ENCODE peak calls at places on chromosomes 2 and 18, in ten cellular contexts. One of them, this sample, is unnamed.

GRCh38 chr2:171523339-171523931 is 1.2 kb downstream of the CYBRD1 start:
- DNase-seq in activated naive CD4-positive, alpha-beta T cell treated with Interleukin-2 at 50 U/mL for 16 hours: peak
- DNase-seq in MCF 10A: peak
- DNase-seq in posterior vena cava: peak
- DNase-seq in AG09309: no peak
- DNase-seq in CD8-positive, alpha-beta memory T cell: no peak
- DNase-seq in HTR-8/SVneo: peak
- DNase-seq in tibial artery: peak
- DNase-seq in EL: peak
- DNase-seq in NCI-H345: no peak
- DNase-seq in this sample: peak

GRCh38 chr2:70896765-70897202 is 38.9 kb upstream of the ATP6V1B1 start:
- DNase-seq in activated naive CD4-positive, alpha-beta T cell treated with Interleukin-2 at 50 U/mL for 16 hours: no peak
- DNase-seq in MCF 10A: no peak
- DNase-seq in posterior vena cava: no peak
- DNase-seq in AG09309: no peak
- DNase-seq in CD8-positive, alpha-beta memory T cell: no peak
- DNase-seq in HTR-8/SVneo: no peak
- DNase-seq in tibial artery: no peak
- DNase-seq in EL: no peak
- DNase-seq in NCI-H345: no peak
- DNase-seq in this sample: no peak

GRCh38 chr2:102788880-102789250 is 27.0 kb downstream of the TMEM182 start:
- DNase-seq in activated naive CD4-positive, alpha-beta T cell treated with Interleukin-2 at 50 U/mL for 16 hours: no peak
- DNase-seq in MCF 10A: no peak
- DNase-seq in posterior vena cava: no peak
- DNase-seq in AG09309: no peak
- DNase-seq in CD8-positive, alpha-beta memory T cell: no peak
- DNase-seq in HTR-8/SVneo: no peak
- DNase-seq in tibial artery: no peak
- DNase-seq in EL: no peak
- DNase-seq in NCI-H345: no peak
- DNase-seq in this sample: no peak

GRCh38 chr2:129443235-129443884 is 536.1 kb upstream of the RAB6C start:
- DNase-seq in activated naive CD4-positive, alpha-beta T cell treated with Interleukin-2 at 50 U/mL for 16 hours: no peak
- DNase-seq in MCF 10A: no peak
- DNase-seq in posterior vena cava: no peak
- DNase-seq in AG09309: no peak
- DNase-seq in CD8-positive, alpha-beta memory T cell: no peak
- DNase-seq in HTR-8/SVneo: no peak
- DNase-seq in tibial artery: no peak
- DNase-seq in EL: no peak
- DNase-seq in NCI-H345: no peak
- DNase-seq in this sample: no peak

GRCh38 chr18:14947482-14948162 is 199.7 kb downstream of the ANKRD30B start:
- DNase-seq in activated naive CD4-positive, alpha-beta T cell treated with Interleukin-2 at 50 U/mL for 16 hours: no peak
- DNase-seq in MCF 10A: no peak
- DNase-seq in posterior vena cava: peak
- DNase-seq in AG09309: no peak
- DNase-seq in CD8-positive, alpha-beta memory T cell: no peak
- DNase-seq in HTR-8/SVneo: no peak
- DNase-seq in tibial artery: no peak
- DNase-seq in EL: no peak
- DNase-seq in NCI-H345: no peak
- DNase-seq in this sample: no peak

GRCh38 chr2:96895709-96896651 is 26.1 kb upstream of the SEMA4C start:
- DNase-seq in activated naive CD4-positive, alpha-beta T cell treated with Interleukin-2 at 50 U/mL for 16 hours: peak
- DNase-seq in MCF 10A: peak
- DNase-seq in posterior vena cava: no peak
- DNase-seq in AG09309: no peak
- DNase-seq in CD8-positive, alpha-beta memory T cell: no peak
- DNase-seq in HTR-8/SVneo: no peak
- DNase-seq in tibial artery: no peak
- DNase-seq in EL: no peak
- DNase-seq in NCI-H345: peak
- DNase-seq in this sample: no peak

GRCh38 chr2:172921538-172922236 is 154.0 kb upstream of the MAP3K20 start:
- DNase-seq in activated naive CD4-positive, alpha-beta T cell treated with Interleukin-2 at 50 U/mL for 16 hours: no peak
- DNase-seq in MCF 10A: peak
- DNase-seq in posterior vena cava: no peak
- DNase-seq in AG09309: peak
- DNase-seq in CD8-positive, alpha-beta memory T cell: no peak
- DNase-seq in HTR-8/SVneo: no peak
- DNase-seq in tibial artery: no peak
- DNase-seq in EL: peak
- DNase-seq in NCI-H345: no peak
- DNase-seq in this sample: no peak

GRCh38 chr2:8679567-8679826 is 2.4 kb upstream of the ID2 start:
- DNase-seq in activated naive CD4-positive, alpha-beta T cell treated with Interleukin-2 at 50 U/mL for 16 hours: no peak
- DNase-seq in MCF 10A: no peak
- DNase-seq in posterior vena cava: no peak
- DNase-seq in AG09309: no peak
- DNase-seq in CD8-positive, alpha-beta memory T cell: no peak
- DNase-seq in HTR-8/SVneo: no peak
- DNase-seq in tibial artery: no peak
- DNase-seq in EL: no peak
- DNase-seq in NCI-H345: no peak
- DNase-seq in this sample: no peak

GRCh38 chr2:183242937-183243336 is 118.7 kb downstream of the NUP35 start:
- DNase-seq in activated naive CD4-positive, alpha-beta T cell treated with Interleukin-2 at 50 U/mL for 16 hours: no peak
- DNase-seq in MCF 10A: peak
- DNase-seq in posterior vena cava: no peak
- DNase-seq in AG09309: no peak
- DNase-seq in CD8-positive, alpha-beta memory T cell: no peak
- DNase-seq in HTR-8/SVneo: no peak
- DNase-seq in tibial artery: no peak
- DNase-seq in EL: peak
- DNase-seq in NCI-H345: peak
- DNase-seq in this sample: no peak

GRCh38 chr2:189548686-189549439 is 31.7 kb downstream of the SLC40A1 start:
- DNase-seq in activated naive CD4-positive, alpha-beta T cell treated with Interleukin-2 at 50 U/mL for 16 hours: no peak
- DNase-seq in MCF 10A: peak
- DNase-seq in posterior vena cava: no peak
- DNase-seq in AG09309: no peak
- DNase-seq in CD8-positive, alpha-beta memory T cell: no peak
- DNase-seq in HTR-8/SVneo: no peak
- DNase-seq in tibial artery: no peak
- DNase-seq in EL: no peak
- DNase-seq in NCI-H345: no peak
- DNase-seq in this sample: no peak

GRCh38 chr18:76569644-76570415 is 74.8 kb upstream of the ZNF516 start:
- DNase-seq in activated naive CD4-positive, alpha-beta T cell treated with Interleukin-2 at 50 U/mL for 16 hours: no peak
- DNase-seq in MCF 10A: no peak
- DNase-seq in posterior vena cava: no peak
- DNase-seq in AG09309: no peak
- DNase-seq in CD8-positive, alpha-beta memory T cell: no peak
- DNase-seq in HTR-8/SVneo: no peak
- DNase-seq in tibial artery: no peak
- DNase-seq in EL: no peak
- DNase-seq in NCI-H345: no peak
- DNase-seq in this sample: no peak

GRCh38 chr2:160492401-160493226 is 993 bp downstream of the RBMS1 start:
- DNase-seq in activated naive CD4-positive, alpha-beta T cell treated with Interleukin-2 at 50 U/mL for 16 hours: peak
- DNase-seq in MCF 10A: peak
- DNase-seq in posterior vena cava: peak
- DNase-seq in AG09309: no peak
- DNase-seq in CD8-positive, alpha-beta memory T cell: peak
- DNase-seq in HTR-8/SVneo: peak
- DNase-seq in tibial artery: peak
- DNase-seq in EL: peak
- DNase-seq in NCI-H345: peak
- DNase-seq in this sample: no peak

GRCh38 chr2:65057391-65058052 is 1.3 kb downstream of the CEP68 start:
- DNase-seq in activated naive CD4-positive, alpha-beta T cell treated with Interleukin-2 at 50 U/mL for 16 hours: peak
- DNase-seq in MCF 10A: peak
- DNase-seq in posterior vena cava: no peak
- DNase-seq in AG09309: no peak
- DNase-seq in CD8-positive, alpha-beta memory T cell: peak
- DNase-seq in HTR-8/SVneo: no peak
- DNase-seq in tibial artery: no peak
- DNase-seq in EL: peak
- DNase-seq in NCI-H345: peak
- DNase-seq in this sample: no peak

GRCh38 chr2:200486529-200486928 is 23.3 kb downstream of the KCTD18 start:
- DNase-seq in activated naive CD4-positive, alpha-beta T cell treated with Interleukin-2 at 50 U/mL for 16 hours: no peak
- DNase-seq in MCF 10A: no peak
- DNase-seq in posterior vena cava: no peak
- DNase-seq in AG09309: no peak
- DNase-seq in CD8-positive, alpha-beta memory T cell: no peak
- DNase-seq in HTR-8/SVneo: no peak
- DNase-seq in tibial artery: no peak
- DNase-seq in EL: no peak
- DNase-seq in NCI-H345: no peak
- DNase-seq in this sample: no peak

GRCh38 chr18:55430026-55430425 is 158.0 kb downstream of the TCF4 start:
- DNase-seq in activated naive CD4-positive, alpha-beta T cell treated with Interleukin-2 at 50 U/mL for 16 hours: no peak
- DNase-seq in MCF 10A: no peak
- DNase-seq in posterior vena cava: no peak
- DNase-seq in AG09309: no peak
- DNase-seq in CD8-positive, alpha-beta memory T cell: no peak
- DNase-seq in HTR-8/SVneo: no peak
- DNase-seq in tibial artery: no peak
- DNase-seq in EL: no peak
- DNase-seq in NCI-H345: no peak
- DNase-seq in this sample: no peak

GRCh38 chr18:47794725-47795447 is 135.6 kb downstream of the SMAD2 start:
- DNase-seq in activated naive CD4-positive, alpha-beta T cell treated with Interleukin-2 at 50 U/mL for 16 hours: no peak
- DNase-seq in MCF 10A: no peak
- DNase-seq in posterior vena cava: no peak
- DNase-seq in AG09309: no peak
- DNase-seq in CD8-positive, alpha-beta memory T cell: no peak
- DNase-seq in HTR-8/SVneo: no peak
- DNase-seq in tibial artery: no peak
- DNase-seq in EL: no peak
- DNase-seq in NCI-H345: no peak
- DNase-seq in this sample: no peak

GRCh38 chr2:37664190-37664751 is 7.2 kb downstream of the CDC42EP3 start:
- DNase-seq in activated naive CD4-positive, alpha-beta T cell treated with Interleukin-2 at 50 U/mL for 16 hours: no peak
- DNase-seq in MCF 10A: no peak
- DNase-seq in posterior vena cava: no peak
- DNase-seq in AG09309: no peak
- DNase-seq in CD8-positive, alpha-beta memory T cell: no peak
- DNase-seq in HTR-8/SVneo: no peak
- DNase-seq in tibial artery: no peak
- DNase-seq in EL: no peak
- DNase-seq in NCI-H345: no peak
- DNase-seq in this sample: no peak

GRCh38 chr2:38666578-38666926 is 638 bp downstream of the GALM start:
- DNase-seq in activated naive CD4-positive, alpha-beta T cell treated with Interleukin-2 at 50 U/mL for 16 hours: peak
- DNase-seq in MCF 10A: no peak
- DNase-seq in posterior vena cava: no peak
- DNase-seq in AG09309: no peak
- DNase-seq in CD8-positive, alpha-beta memory T cell: no peak
- DNase-seq in HTR-8/SVneo: no peak
- DNase-seq in tibial artery: no peak
- DNase-seq in EL: peak
- DNase-seq in NCI-H345: no peak
- DNase-seq in this sample: no peak

GRCh38 chr2:177651833-177652232 is 259.3 kb downstream of the AGPS start:
- DNase-seq in activated naive CD4-positive, alpha-beta T cell treated with Interleukin-2 at 50 U/mL for 16 hours: no peak
- DNase-seq in MCF 10A: no peak
- DNase-seq in posterior vena cava: no peak
- DNase-seq in AG09309: no peak
- DNase-seq in CD8-positive, alpha-beta memory T cell: no peak
- DNase-seq in HTR-8/SVneo: no peak
- DNase-seq in tibial artery: no peak
- DNase-seq in EL: no peak
- DNase-seq in NCI-H345: no peak
- DNase-seq in this sample: no peak

GRCh38 chr2:46299365-46300263 is 2.4 kb downstream of the EPAS1 start:
- DNase-seq in activated naive CD4-positive, alpha-beta T cell treated with Interleukin-2 at 50 U/mL for 16 hours: no peak
- DNase-seq in MCF 10A: peak
- DNase-seq in posterior vena cava: peak
- DNase-seq in AG09309: no peak
- DNase-seq in CD8-positive, alpha-beta memory T cell: no peak
- DNase-seq in HTR-8/SVneo: no peak
- DNase-seq in tibial artery: peak
- DNase-seq in EL: peak
- DNase-seq in NCI-H345: no peak
- DNase-seq in this sample: no peak

GRCh38 chr2:138086556-138086955 is 122.3 kb downstream of the HNMT start:
- DNase-seq in activated naive CD4-positive, alpha-beta T cell treated with Interleukin-2 at 50 U/mL for 16 hours: no peak
- DNase-seq in MCF 10A: no peak
- DNase-seq in posterior vena cava: no peak
- DNase-seq in AG09309: no peak
- DNase-seq in CD8-positive, alpha-beta memory T cell: no peak
- DNase-seq in HTR-8/SVneo: no peak
- DNase-seq in tibial artery: no peak
- DNase-seq in EL: peak
- DNase-seq in NCI-H345: no peak
- DNase-seq in this sample: no peak

GRCh38 chr2:240902615-240903041 is 3.5 kb upstream of the CROCC2 start:
- DNase-seq in activated naive CD4-positive, alpha-beta T cell treated with Interleukin-2 at 50 U/mL for 16 hours: no peak
- DNase-seq in MCF 10A: no peak
- DNase-seq in posterior vena cava: no peak
- DNase-seq in AG09309: no peak
- DNase-seq in CD8-positive, alpha-beta memory T cell: no peak
- DNase-seq in HTR-8/SVneo: no peak
- DNase-seq in tibial artery: no peak
- DNase-seq in EL: no peak
- DNase-seq in NCI-H345: no peak
- DNase-seq in this sample: no peak

GRCh38 chr18:6920099-6920955 is 190.8 kb downstream of the ARHGAP28 start:
- DNase-seq in activated naive CD4-positive, alpha-beta T cell treated with Interleukin-2 at 50 U/mL for 16 hours: no peak
- DNase-seq in MCF 10A: peak
- DNase-seq in posterior vena cava: no peak
- DNase-seq in AG09309: peak
- DNase-seq in CD8-positive, alpha-beta memory T cell: no peak
- DNase-seq in HTR-8/SVneo: peak
- DNase-seq in tibial artery: no peak
- DNase-seq in EL: peak
- DNase-seq in NCI-H345: peak
- DNase-seq in this sample: no peak

GRCh38 chr2:21103274-21103891 is 20.4 kb upstream of the TDRD15 start:
- DNase-seq in activated naive CD4-positive, alpha-beta T cell treated with Interleukin-2 at 50 U/mL for 16 hours: no peak
- DNase-seq in MCF 10A: no peak
- DNase-seq in posterior vena cava: no peak
- DNase-seq in AG09309: no peak
- DNase-seq in CD8-positive, alpha-beta memory T cell: no peak
- DNase-seq in HTR-8/SVneo: no peak
- DNase-seq in tibial artery: no peak
- DNase-seq in EL: no peak
- DNase-seq in NCI-H345: peak
- DNase-seq in this sample: no peak

GRCh38 chr2:240138275-240138984 is 2.0 kb downstream of the OTOS start:
- DNase-seq in activated naive CD4-positive, alpha-beta T cell treated with Interleukin-2 at 50 U/mL for 16 hours: no peak
- DNase-seq in MCF 10A: no peak
- DNase-seq in posterior vena cava: peak
- DNase-seq in AG09309: no peak
- DNase-seq in CD8-positive, alpha-beta memory T cell: no peak
- DNase-seq in HTR-8/SVneo: no peak
- DNase-seq in tibial artery: peak
- DNase-seq in EL: no peak
- DNase-seq in NCI-H345: no peak
- DNase-seq in this sample: no peak

GRCh38 chr2:205903549-205904129 is 182.3 kb downstream of the INO80D start:
- DNase-seq in activated naive CD4-positive, alpha-beta T cell treated with Interleukin-2 at 50 U/mL for 16 hours: no peak
- DNase-seq in MCF 10A: peak
- DNase-seq in posterior vena cava: no peak
- DNase-seq in AG09309: no peak
- DNase-seq in CD8-positive, alpha-beta memory T cell: no peak
- DNase-seq in HTR-8/SVneo: no peak
- DNase-seq in tibial artery: no peak
- DNase-seq in EL: peak
- DNase-seq in NCI-H345: peak
- DNase-seq in this sample: no peak

GRCh38 chr2:112463256-112463655 is 18.7 kb upstream of the TTL start:
- DNase-seq in activated naive CD4-positive, alpha-beta T cell treated with Interleukin-2 at 50 U/mL for 16 hours: no peak
- DNase-seq in MCF 10A: no peak
- DNase-seq in posterior vena cava: no peak
- DNase-seq in AG09309: no peak
- DNase-seq in CD8-positive, alpha-beta memory T cell: no peak
- DNase-seq in HTR-8/SVneo: no peak
- DNase-seq in tibial artery: no peak
- DNase-seq in EL: no peak
- DNase-seq in NCI-H345: no peak
- DNase-seq in this sample: no peak

GRCh38 chr2:216775043-216775453 is 79.7 kb upstream of the IGFBP5 start:
- DNase-seq in activated naive CD4-positive, alpha-beta T cell treated with Interleukin-2 at 50 U/mL for 16 hours: no peak
- DNase-seq in MCF 10A: peak
- DNase-seq in posterior vena cava: peak
- DNase-seq in AG09309: peak
- DNase-seq in CD8-positive, alpha-beta memory T cell: no peak
- DNase-seq in HTR-8/SVneo: peak
- DNase-seq in tibial artery: peak
- DNase-seq in EL: peak
- DNase-seq in NCI-H345: peak
- DNase-seq in this sample: peak

This sample was measured in ascending aorta.